ENCODE peak calls at places on chromosomes 6 and 20, in nine cellular contexts. One of them, this sample, is unnamed.

GRCh38 chr20:33518071-33518470 is 28.2 kb downstream of the CBFA2T2 start:
- DNase-seq in NCI-H1694: no peak
- DNase-seq in NCI-H460: no peak
- DNase-seq in nephron progenitor cell: no peak
- DNase-seq in NCI-H345: no peak
- DNase-seq in germinal center: no peak
- DNase-seq in iPS-NIHi11: no peak
- DNase-seq in right atrium auricular region: no peak
- DNase-seq in activated CD8-positive, alpha-beta memory T cell treated with anti-CD3 and anti-CD28 coated beads, Interleukin-2, amount 50 U/mL, for 4 hours: no peak
- DNase-seq in this sample: no peak

GRCh38 chr20:59602546-59603080 is 1.7 kb upstream of the PHACTR3 start:
- DNase-seq in NCI-H1694: no peak
- DNase-seq in NCI-H460: no peak
- DNase-seq in nephron progenitor cell: no peak
- DNase-seq in NCI-H345: no peak
- DNase-seq in germinal center: no peak
- DNase-seq in iPS-NIHi11: no peak
- DNase-seq in right atrium auricular region: no peak
- DNase-seq in activated CD8-positive, alpha-beta memory T cell treated with anti-CD3 and anti-CD28 coated beads, Interleukin-2, amount 50 U/mL, for 4 hours: no peak
- DNase-seq in this sample: no peak

GRCh38 chr6:6661684-6662083 is 73.2 kb downstream of the LY86 start:
- DNase-seq in NCI-H1694: peak; percentile 99
- DNase-seq in NCI-H460: no peak
- DNase-seq in nephron progenitor cell: no peak
- DNase-seq in NCI-H345: peak; percentile 76
- DNase-seq in germinal center: no peak
- DNase-seq in iPS-NIHi11: no peak
- DNase-seq in right atrium auricular region: peak; percentile 76
- DNase-seq in activated CD8-positive, alpha-beta memory T cell treated with anti-CD3 and anti-CD28 coated beads, Interleukin-2, amount 50 U/mL, for 4 hours: no peak
- DNase-seq in this sample: no peak

GRCh38 chr20:63739129-63740069 is at the start of gene SLC2A4RG:
- DNase-seq in NCI-H1694: peak; percentile 16
- DNase-seq in NCI-H460: peak; percentile 80
- DNase-seq in nephron progenitor cell: peak; percentile 84
- DNase-seq in NCI-H345: peak; percentile 90
- DNase-seq in germinal center: peak; percentile 88
- DNase-seq in iPS-NIHi11: peak; percentile 99
- DNase-seq in right atrium auricular region: no peak
- DNase-seq in activated CD8-positive, alpha-beta memory T cell treated with anti-CD3 and anti-CD28 coated beads, Interleukin-2, amount 50 U/mL, for 4 hours: peak; percentile 66
- DNase-seq in this sample: peak; percentile 81

GRCh38 chr6:113856011-113856551 is 1.1 kb upstream of the MARCKS start:
- DNase-seq in NCI-H1694: peak; percentile 22
- DNase-seq in NCI-H460: no peak
- DNase-seq in nephron progenitor cell: peak; percentile 23
- DNase-seq in NCI-H345: peak; percentile 74
- DNase-seq in germinal center: peak; percentile 8
- DNase-seq in iPS-NIHi11: no peak
- DNase-seq in right atrium auricular region: no peak
- DNase-seq in activated CD8-positive, alpha-beta memory T cell treated with anti-CD3 and anti-CD28 coated beads, Interleukin-2, amount 50 U/mL, for 4 hours: no peak
- DNase-seq in this sample: no peak

GRCh38 chr6:83815631-83816030 is 37.5 kb upstream of the RIPPLY2 start:
- DNase-seq in NCI-H1694: no peak
- DNase-seq in NCI-H460: peak; percentile 53
- DNase-seq in nephron progenitor cell: no peak
- DNase-seq in NCI-H345: no peak
- DNase-seq in germinal center: no peak
- DNase-seq in iPS-NIHi11: no peak
- DNase-seq in right atrium auricular region: no peak
- DNase-seq in activated CD8-positive, alpha-beta memory T cell treated with anti-CD3 and anti-CD28 coated beads, Interleukin-2, amount 50 U/mL, for 4 hours: no peak
- DNase-seq in this sample: no peak

GRCh38 chr6:18515767-18516166 is 128.6 kb downstream of the RNF144B start:
- DNase-seq in NCI-H1694: no peak
- DNase-seq in NCI-H460: no peak
- DNase-seq in nephron progenitor cell: no peak
- DNase-seq in NCI-H345: no peak
- DNase-seq in germinal center: no peak
- DNase-seq in iPS-NIHi11: no peak
- DNase-seq in right atrium auricular region: no peak
- DNase-seq in activated CD8-positive, alpha-beta memory T cell treated with anti-CD3 and anti-CD28 coated beads, Interleukin-2, amount 50 U/mL, for 4 hours: no peak
- DNase-seq in this sample: no peak

GRCh38 chr20:31719644-31720485 is 2.8 kb downstream of the BCL2L1 start:
- DNase-seq in NCI-H1694: no peak
- DNase-seq in NCI-H460: peak; percentile 56
- DNase-seq in nephron progenitor cell: peak; percentile 29
- DNase-seq in NCI-H345: no peak
- DNase-seq in germinal center: peak; percentile 5
- DNase-seq in iPS-NIHi11: peak; percentile 48
- DNase-seq in right atrium auricular region: no peak
- DNase-seq in activated CD8-positive, alpha-beta memory T cell treated with anti-CD3 and anti-CD28 coated beads, Interleukin-2, amount 50 U/mL, for 4 hours: no peak
- DNase-seq in this sample: no peak

GRCh38 chr6:4848382-4849068 is 72.3 kb downstream of the CDYL start:
- DNase-seq in NCI-H1694: no peak
- DNase-seq in NCI-H460: no peak
- DNase-seq in nephron progenitor cell: peak; percentile 21
- DNase-seq in NCI-H345: no peak
- DNase-seq in germinal center: no peak
- DNase-seq in iPS-NIHi11: no peak
- DNase-seq in right atrium auricular region: no peak
- DNase-seq in activated CD8-positive, alpha-beta memory T cell treated with anti-CD3 and anti-CD28 coated beads, Interleukin-2, amount 50 U/mL, for 4 hours: no peak
- DNase-seq in this sample: no peak

GRCh38 chr6:37919417-37920157 is 100.1 kb downstream of the ZFAND3 start:
- DNase-seq in NCI-H1694: no peak
- DNase-seq in NCI-H460: no peak
- DNase-seq in nephron progenitor cell: no peak
- DNase-seq in NCI-H345: no peak
- DNase-seq in germinal center: no peak
- DNase-seq in iPS-NIHi11: no peak
- DNase-seq in right atrium auricular region: no peak
- DNase-seq in activated CD8-positive, alpha-beta memory T cell treated with anti-CD3 and anti-CD28 coated beads, Interleukin-2, amount 50 U/mL, for 4 hours: no peak
- DNase-seq in this sample: no peak